ENCODE peak calls at places on chromosomes 6 and 20, in nine cellular contexts. O is stimulated activated CD4-positive, alpha-beta T cell treated with anti-CD3 and anti-CD28 coated beads, Interleukin-12 subunit alpha, Interleukin-12 subunit beta, amount 100 ng/mL, for 24 hours; N is dermis blood vessel endothelial cell; I is HCEC 1CT; E is stimulated activated naive CD8-positive, alpha-beta T cell treated with anti-CD3 and anti-CD28 coated beads, Interleukin-15, Interleukin-2, amounts not matched to agents 100 U/mL and 50 U/mL, for 24 hours; L is mesenchymal stem cell; G is ELR; P is fibroblast of pulmonary artery; S is left ventricle myocardium inferior. T is an unnamed sample.

GRCh38 chr6:90610291-90610670 is 23.4 kb upstream of the MAP3K7 start:
- DNase-seq in O (no peak), N (peak), I (no peak), E (no peak), L (no peak), G (peak), P (peak), S (no peak), T (no peak)

GRCh38 chr6:55704421-55704820 is 125.4 kb upstream of the HMGCLL1 start:
- DNase-seq in O (no peak), N (peak), I (peak), E (no peak), L (peak), G (peak), P (peak), S (no peak), T (no peak)

GRCh38 chr6:125944434-125944816 is 12.1 kb upstream of the HINT3 start:
- DNase-seq in O (no peak), N (peak), I (peak), E (no peak), L (peak), G (peak), P (peak), S (peak), T (no peak)

GRCh38 chr20:12722096-12722495 is 286.7 kb upstream of the SPTLC3 start:
- DNase-seq in O (no peak), N (no peak), I (no peak), E (no peak), L (no peak), G (no peak), P (no peak), S (no peak), T (no peak)

GRCh38 chr6:15362274-15363160 is 116.6 kb downstream of the JARID2 start:
- DNase-seq in O (no peak), N (no peak), I (no peak), E (no peak), L (no peak), G (no peak), P (no peak), S (no peak), T (no peak)

GRCh38 chr20:20568604-20569205 is 143.7 kb downstream of the RALGAPA2 start:
- DNase-seq in O (peak), N (peak), I (peak), E (peak), L (peak), G (peak), P (peak), S (no peak), T (no peak)

GRCh38 chr20:32235331-32236047 is 27.8 kb downstream of the POFUT1 start:
- DNase-seq in O (no peak), N (no peak), I (no peak), E (no peak), L (no peak), G (no peak), P (no peak), S (no peak), T (no peak)

GRCh38 chr6:13048113-13048512 is 280.2 kb downstream of the TBC1D7 start:
- DNase-seq in O (no peak), N (no peak), I (no peak), E (no peak), L (no peak), G (peak), P (no peak), S (no peak), T (no peak)

GRCh38 chr6:37123957-37124729 is 45.8 kb upstream of the PIM1 start:
- DNase-seq in O (no peak), N (no peak), I (no peak), E (no peak), L (peak), G (no peak), P (no peak), S (no peak), T (no peak)

GRCh38 chr6:39897699-39898098 is 36.6 kb downstream of the MOCS1 start:
- DNase-seq in O (no peak), N (no peak), I (no peak), E (no peak), L (no peak), G (no peak), P (no peak), S (no peak), T (no peak)

GRCh38 chr20:61185841-61186601 is 66.0 kb upstream of the CDH4 start:
- DNase-seq in O (no peak), N (peak), I (peak), E (no peak), L (peak), G (peak), P (peak), S (no peak), T (no peak)

GRCh38 chr6:79586548-79586947 is 44.6 kb upstream of the SH3BGRL2 start:
- DNase-seq in O (no peak), N (peak), I (peak), E (no peak), L (peak), G (peak), P (peak), S (no peak), T (no peak)

GRCh38 chr6:24943774-24944173 is 8.0 kb upstream of the RIPOR2 start:
- DNase-seq in O (no peak), N (no peak), I (no peak), E (no peak), L (no peak), G (no peak), P (no peak), S (no peak), T (no peak)

GRCh38 chr20:36060676-36061075 is 92.3 kb downstream of the CNBD2 start:
- DNase-seq in O (no peak), N (no peak), I (no peak), E (no peak), L (no peak), G (no peak), P (no peak), S (no peak), T (no peak)

GRCh38 chr6:133512410-133513016 is 271.4 kb downstream of the EYA4 start:
- DNase-seq in O (peak), N (peak), I (peak), E (peak), L (peak), G (peak), P (peak), S (no peak), T (no peak)

GRCh38 chr6:40962241-40962640 is 76.8 kb downstream of the UNC5CL start:
- DNase-seq in O (no peak), N (peak), I (peak), E (peak), L (peak), G (peak), P (peak), S (no peak), T (peak)

GRCh38 chr6:8905647-8906231 is 470.4 kb upstream of the SLC35B3 start:
- DNase-seq in O (no peak), N (no peak), I (no peak), E (no peak), L (no peak), G (no peak), P (no peak), S (no peak), T (no peak)

GRCh38 chr6:78744144-78744543 is 123.2 kb upstream of the IRAK1BP1 start:
- DNase-seq in O (no peak), N (no peak), I (no peak), E (no peak), L (no peak), G (no peak), P (no peak), S (no peak), T (no peak)

T was measured in breast epithelium.